ENCODE peak calls at places on chromosomes 3 and 15, in four cellular contexts. E is K562, H is GM12878, I is HL-60. D is an unnamed sample.

GRCh38 chr3:31974454-31974853 is 6.6 kb downstream of the OSBPL10 start:
- DNase-seq in I (no peak), E (no peak), H (no peak), D (no peak)

GRCh38 chr15:89654847-89655805 is at the start of gene KIF7:
- DNase-seq in E (peak; percentile 85), I (no peak), H (no peak), D (peak; percentile 68)

GRCh38 chr3:108887137-108887536 is 64.6 kb downstream of the TRAT1 start:
- DNase-seq in H (no peak), E (no peak), I (no peak), D (no peak)

GRCh38 chr3:138846350-138846756 is 11.6 kb upstream of the PIK3CB start:
- DNase-seq in E (no peak), H (no peak), I (no peak), D (no peak)

GRCh38 chr15:45111390-45112142 is 2.4 kb downstream of the DUOX2 start:
- DNase-seq in H (no peak), E (no peak), I (no peak), D (no peak)

GRCh38 chr15:89192771-89193170 is 28.6 kb downstream of the RLBP1 start:
- DNase-seq in H (no peak), I (no peak), E (no peak), D (no peak)

GRCh38 chr15:55846108-55846707 is 103.3 kb upstream of the PRTG start:
- DNase-seq in E (peak; percentile 72), H (peak; percentile 35), I (peak; percentile 26), D (peak; percentile 29)

GRCh38 chr3:45597581-45597980 is 3.0 kb downstream of the LIMD1 start:
- DNase-seq in I (no peak), H (no peak), E (no peak), D (no peak)

GRCh38 chr3:149080699-149081091 is 5.6 kb downstream of the HLTF start:
- DNase-seq in E (no peak), H (no peak), I (peak; percentile 31), D (no peak)

GRCh38 chr3:6189384-6189783 is 671.5 kb upstream of the GRM7 start:
- DNase-seq in E (no peak), I (no peak), H (no peak), D (no peak)

GRCh38 chr3:126179825-126180476 is 435 bp downstream of the ALDH1L1 start:
- DNase-seq in E (no peak), H (no peak), I (no peak), D (no peak)

GRCh38 chr15:90563460-90563859 is 33.7 kb downstream of the CRTC3 start:
- DNase-seq in H (no peak), E (no peak), I (no peak), D (no peak)

GRCh38 chr15:60379466-60380274 is 18.1 kb downstream of the ANXA2 start:
- DNase-seq in H (no peak), I (no peak), E (no peak), D (no peak)

GRCh38 chr15:66566963-66567531 is 1.2 kb upstream of the LCTL start:
- DNase-seq in I (peak; percentile 35), H (peak; percentile 17), E (peak; percentile 83), D (peak; percentile 68)
- TF ChIP-seq SPI1 in I (no peak), H (peak; percentile 36), E (no peak), D (peak; percentile 23)

GRCh38 chr3:13111874-13112520 is 38.8 kb upstream of the IQSEC1 start:
- DNase-seq in H (no peak), I (no peak), E (no peak), D (no peak)

GRCh38 chr3:13111173-13111873 is 38.1 kb upstream of the IQSEC1 start:
- DNase-seq in I (no peak), H (no peak), E (no peak), D (no peak)

GRCh38 chr3:13108861-13109260 is 35.6 kb upstream of the IQSEC1 start:
- DNase-seq in I (no peak), H (no peak), E (no peak), D (no peak)

GRCh38 chr3:13109516-13109915 is 36.3 kb upstream of the IQSEC1 start:
- DNase-seq in H (no peak), I (no peak), E (no peak), D (no peak)

GRCh38 chr3:13110678-13111116 is 37.5 kb upstream of the IQSEC1 start:
- DNase-seq in E (no peak), I (no peak), H (peak; percentile 76), D (peak; percentile 75)
- TF ChIP-seq POLR2AphosphoS5 in E (no peak), I (no peak), H (no peak), D (no peak)

GRCh38 chr3:12944413-12944812 is 103.0 kb upstream of the RPL32 start:
- DNase-seq in H (no peak), E (no peak), I (no peak), D (no peak)
- TF ChIP-seq SPI1 in H (no peak), E (no peak), I (no peak), D (no peak)

DNA sequence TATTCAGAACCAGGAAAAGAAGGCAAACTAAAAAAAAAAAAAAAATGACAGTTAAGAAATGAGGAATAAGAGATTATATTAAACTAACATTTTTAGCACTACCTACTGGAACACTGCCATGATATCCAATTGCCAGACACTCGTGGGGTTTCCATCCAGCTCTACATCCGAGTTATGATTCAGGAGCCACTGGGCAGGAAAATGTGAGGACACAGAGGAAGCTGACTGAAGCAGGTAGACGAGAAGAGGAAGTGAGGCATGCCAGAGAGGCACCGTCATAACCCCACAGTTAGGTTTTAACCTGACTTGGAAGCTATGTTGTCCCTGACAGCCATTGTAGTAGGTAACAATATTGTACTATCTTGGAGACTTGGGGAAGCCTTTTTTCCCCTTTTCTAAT is 495.0 kb downstream of the NLGN1 start:
- DNase-seq in I (no peak), E (no peak), H (no peak), D (no peak)
- TF ChIP-seq POLR2AphosphoS5 in I (no peak), E (no peak), H (no peak), D (no peak)

GRCh38 chr3:65433480-65433879 is 605.2 kb downstream of the MAGI1 start:
- DNase-seq in I (no peak), E (no peak), H (no peak), D (no peak)

GRCh38 chr3:65438612-65439011 is 600.1 kb downstream of the MAGI1 start:
- DNase-seq in H (no peak), E (no peak), I (no peak), D (no peak)

GRCh38 chr3:65438096-65438495 is 600.6 kb downstream of the MAGI1 start:
- DNase-seq in E (no peak), H (no peak), I (no peak), D (no peak)

GRCh38 chr3:65439641-65440040 is 599.1 kb downstream of the MAGI1 start:
- DNase-seq in H (no peak), E (peak; percentile 36), I (no peak), D (no peak)

DNA sequence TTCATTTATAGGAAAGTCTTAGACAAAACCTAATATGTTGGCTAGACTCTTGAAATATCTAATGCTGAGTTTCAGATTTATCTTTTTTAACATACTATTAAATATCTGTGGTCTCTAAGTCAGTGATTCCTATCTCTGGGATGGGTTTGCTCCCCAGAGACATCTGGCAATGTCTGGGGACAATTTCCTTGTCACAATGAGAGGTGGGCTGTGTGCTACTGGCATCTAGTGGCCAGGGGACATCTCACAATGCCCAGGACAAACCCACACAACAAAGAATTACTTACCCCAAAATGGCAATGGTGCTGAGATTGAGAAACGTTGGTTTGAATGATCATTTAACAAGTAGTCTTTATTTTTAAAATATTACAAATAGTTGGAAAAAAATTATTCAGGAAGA is 602.1 kb downstream of the MAGI1 start:
- DNase-seq in E (no peak), I (no peak), H (no peak), D (no peak)
- TF ChIP-seq SPI1 in E (no peak), I (no peak), H (no peak), D (no peak)

GRCh38 chr3:66665021-66665695 is 164.3 kb upstream of the LRIG1 start:
- DNase-seq in I (no peak), H (no peak), E (no peak), D (no peak)
- TF ChIP-seq POLR2AphosphoS5 in I (no peak), H (no peak), E (no peak), D (no peak)

DNA sequence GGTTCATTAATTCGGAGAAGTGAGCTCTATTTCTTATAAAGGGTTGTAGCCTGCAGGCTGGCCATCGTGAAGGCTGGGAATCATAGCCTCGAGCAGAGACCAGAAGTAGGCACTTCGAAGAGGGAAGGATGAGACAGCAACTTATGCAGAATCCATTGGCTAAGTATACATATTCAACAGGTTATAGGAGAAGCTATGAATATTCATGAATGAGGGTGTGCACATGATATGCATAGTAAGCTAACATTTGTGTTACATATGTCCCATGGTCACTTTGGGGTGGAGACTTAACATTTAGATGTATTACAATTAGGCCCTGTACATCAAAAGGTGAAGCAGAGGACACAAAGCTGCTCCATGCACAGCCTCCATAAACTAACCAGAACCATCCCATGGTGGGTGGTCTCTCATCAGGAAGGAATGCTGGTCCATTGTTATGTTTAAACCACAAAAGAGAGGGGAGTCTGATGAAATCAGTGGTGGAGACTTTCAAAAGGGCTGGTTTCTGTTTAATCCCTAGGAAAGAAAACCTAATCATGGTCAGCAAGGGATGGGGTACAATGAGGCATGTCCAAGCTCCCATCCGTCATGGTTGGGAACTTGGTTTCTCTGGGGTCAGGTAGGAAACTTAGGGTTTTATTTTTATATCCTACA is 80.8 kb upstream of the FHIT start:
- DNase-seq in E (no peak), I (no peak), H (no peak), D (no peak)
- TF ChIP-seq SPI1 in E (no peak), I (no peak), H (no peak), D (no peak)

GRCh38 chr3:71206305-71206704 is 377.2 kb downstream of the FOXP1 start:
- DNase-seq in E (no peak), H (no peak), I (no peak), D (no peak)

GRCh38 chr3:71202848-71203390 is 380.6 kb downstream of the FOXP1 start:
- DNase-seq in H (no peak), I (no peak), E (no peak), D (no peak)

GRCh38 chr3:71197841-71198565 is 385.5 kb downstream of the FOXP1 start:
- DNase-seq in H (no peak), I (no peak), E (no peak), D (no peak)

GRCh38 chr3:71203727-71204488 is 379.6 kb downstream of the FOXP1 start:
- DNase-seq in E (no peak), I (no peak), H (no peak), D (no peak)

GRCh38 chr3:71201939-71202338 is 381.6 kb downstream of the FOXP1 start:
- DNase-seq in I (no peak), H (no peak), E (no peak), D (no peak)
- TF ChIP-seq POLR2AphosphoS5 in I (no peak), H (no peak), E (no peak), D (no peak)

D was measured in GM12891.